ENCODE peak calls at places on chromosomes 13 and 19, in ten cellular contexts. N, F, P, I, Q, R, T, Y, E and B are unnamed samples.

GRCh38 chr13:91375119-91375729 is 23.2 kb upstream of the GPC5 start:
- DNase-seq in N (no peak), F (no peak), P (peak), I (peak), Q (peak), R (peak), T (no peak), Y (no peak), E (peak), B (no peak)

GRCh38 chr19:29812080-29812880 is 489 bp downstream of the CCNE1 start:
- DNase-seq in N (no peak), F (no peak), P (no peak), I (no peak), Q (peak), R (no peak), T (no peak), Y (no peak), E (peak), B (no peak)

GRCh38 chr13:73194310-73194709 is 135.5 kb downstream of the KLF5 start:
- DNase-seq in N (no peak), F (no peak), P (no peak), I (peak), Q (no peak), R (no peak), T (no peak), Y (no peak), E (no peak), B (peak)

GRCh38 chr13:80649274-80649673 is 308.3 kb upstream of the SPRY2 start:
- DNase-seq in N (no peak), F (no peak), P (no peak), I (no peak), Q (no peak), R (no peak), T (no peak), Y (no peak), E (no peak), B (no peak)

GRCh38 chr19:1084024-1084868 is 10.9 kb downstream of the POLR2E start:
- DNase-seq in N (no peak), F (no peak), P (no peak), I (no peak), Q (no peak), R (no peak), T (no peak), Y (no peak), E (no peak), B (no peak)

GRCh38 chr13:36130542-36131214 is 504 bp downstream of the DCLK1 start:
- DNase-seq in N (no peak), F (peak), P (peak), I (no peak), Q (no peak), R (peak), T (no peak), Y (no peak), E (no peak), B (no peak)

GRCh38 chr13:91845612-91846011 is 447.2 kb downstream of the GPC5 start:
- DNase-seq in N (no peak), F (no peak), P (no peak), I (no peak), Q (no peak), R (no peak), T (no peak), Y (no peak), E (no peak), B (no peak)

GRCh38 chr19:13629687-13630357 is 123.5 kb upstream of the CACNA1A start:
- DNase-seq in N (no peak), F (no peak), P (peak), I (no peak), Q (no peak), R (peak), T (no peak), Y (no peak), E (no peak), B (no peak)

GRCh38 chr19:40163541-40164129 is 27.6 kb upstream of the MAP3K10 start:
- DNase-seq in N (no peak), F (no peak), P (no peak), I (no peak), Q (no peak), R (no peak), T (no peak), Y (no peak), E (peak), B (no peak)

GRCh38 chr19:51458899-51459592 is 792 bp upstream of the SIGLEC8 start:
- DNase-seq in N (no peak), F (no peak), P (no peak), I (no peak), Q (no peak), R (no peak), T (no peak), Y (no peak), E (no peak), B (no peak)

GRCh38 chr19:39232708-39233107 is 12.1 kb downstream of the IFNL3 start:
- DNase-seq in N (no peak), F (no peak), P (no peak), I (no peak), Q (no peak), R (no peak), T (no peak), Y (no peak), E (no peak), B (no peak)

GRCh38 chr19:10936661-10937084 is 8.1 kb downstream of the TIMM29 start:
- DNase-seq in N (no peak), F (peak), P (peak), I (peak), Q (peak), R (peak), T (no peak), Y (no peak), E (peak), B (peak)

GRCh38 chr19:30224689-30225606 is 147.2 kb upstream of the ZNF536 start:
- DNase-seq in N (no peak), F (no peak), P (no peak), I (peak), Q (no peak), R (peak), T (no peak), Y (no peak), E (no peak), B (no peak)

GRCh38 chr13:45238945-45239795 is 38.3 kb upstream of the KCTD4 start:
- DNase-seq in N (no peak), F (no peak), P (peak), I (no peak), Q (no peak), R (peak), T (no peak), Y (no peak), E (no peak), B (no peak)

GRCh38 chr13:74128171-74128767 is 5.9 kb downstream of the KLF12 start:
- DNase-seq in N (no peak), F (no peak), P (no peak), I (no peak), Q (no peak), R (peak), T (no peak), Y (no peak), E (no peak), B (no peak)